ENCODE peak calls at places on chromosome 10, in four cellular contexts. P is upper lobe of right lung, Q is brain microvascular endothelial cell, E is fibroblast of lung. Z is an unnamed sample.

GRCh38 chr10:97069576-97070362 is 116.0 kb downstream of the SLIT1 start:
- DNase-seq in E (peak), P (no peak), Q (peak), Z (no peak)

GRCh38 chr10:31656820-31657470 is 271.7 kb downstream of the ARHGAP12 start:
- DNase-seq in E (peak), P (no peak), Q (peak), Z (no peak)

GRCh38 chr10:73116017-73116416 is 5.8 kb downstream of the NUDT13 start:
- DNase-seq in Q (no peak), P (no peak), E (no peak), Z (no peak)

GRCh38 chr10:30751678-30752331 is 122.3 kb upstream of the LYZL2 start:
- DNase-seq in P (peak), Q (peak), E (peak), Z (no peak)

GRCh38 chr10:119208553-119208940 is 1.2 kb downstream of the GRK5 start:
- DNase-seq in Q (no peak), E (peak), P (no peak), Z (no peak)

GRCh38 chr10:46318808-46319207 is 32.0 kb downstream of the ANTXRL start:
- DNase-seq in P (no peak), Q (no peak), E (no peak), Z (no peak)

GRCh38 chr10:61643316-61643751 is 19.4 kb upstream of the CABCOCO1 start:
- DNase-seq in P (no peak), E (peak), Q (peak), Z (no peak)

GRCh38 chr10:633279-634245 is 55.9 kb downstream of the DIP2C start:
- DNase-seq in Q (no peak), E (no peak), P (peak), Z (no peak)

GRCh38 chr10:18556522-18557147 is 94.8 kb downstream of the NSUN6 start:
- DNase-seq in Q (no peak), E (no peak), P (no peak), Z (no peak)

GRCh38 chr10:86261933-86262665 is 104.5 kb downstream of the GRID1 start:
- DNase-seq in Q (no peak), E (no peak), P (peak), Z (no peak)

GRCh38 chr10:3571310-3571825 is 213.6 kb downstream of the KLF6 start:
- DNase-seq in Q (no peak), P (no peak), E (no peak), Z (no peak)

GRCh38 chr10:110269641-110270318 is 34.9 kb downstream of the SMNDC1 start:
- DNase-seq in Q (peak), E (peak), P (no peak), Z (no peak)

GRCh38 chr10:4073912-4074311 is 288.9 kb upstream of the KLF6 start:
- DNase-seq in P (no peak), Q (peak), E (peak), Z (peak)

GRCh38 chr10:120989279-120989678 is 138.1 kb downstream of the WDR11 start:
- DNase-seq in E (no peak), Q (no peak), P (no peak), Z (no peak)

GRCh38 chr10:63664341-63664885 is 143.2 kb downstream of the REEP3 start:
- DNase-seq in E (no peak), Q (no peak), P (no peak), Z (no peak)

GRCh38 chr10:11434323-11434722 is 177.1 kb downstream of the USP6NL start:
- DNase-seq in E (no peak), Q (no peak), P (no peak), Z (no peak)

GRCh38 chr10:110169586-110169985 is 37.8 kb upstream of the MXI1 start:
- DNase-seq in E (no peak), Q (no peak), P (no peak), Z (no peak)

GRCh38 chr10:29698766-29699490 is 64.2 kb upstream of the SVIL start:
- DNase-seq in E (no peak), Q (no peak), P (no peak), Z (no peak)

GRCh38 chr10:101297901-101298451 is 56.0 kb upstream of the BTRC start:
- DNase-seq in P (peak), E (peak), Q (peak), Z (no peak)

GRCh38 chr10:33337335-33337854 is 2.9 kb upstream of the NRP1 start:
- DNase-seq in P (no peak), Q (peak), E (peak), Z (peak)
- H3K4me3 ChIP-seq in P (peak), Q (peak), E (peak), Z (peak)

DNA sequence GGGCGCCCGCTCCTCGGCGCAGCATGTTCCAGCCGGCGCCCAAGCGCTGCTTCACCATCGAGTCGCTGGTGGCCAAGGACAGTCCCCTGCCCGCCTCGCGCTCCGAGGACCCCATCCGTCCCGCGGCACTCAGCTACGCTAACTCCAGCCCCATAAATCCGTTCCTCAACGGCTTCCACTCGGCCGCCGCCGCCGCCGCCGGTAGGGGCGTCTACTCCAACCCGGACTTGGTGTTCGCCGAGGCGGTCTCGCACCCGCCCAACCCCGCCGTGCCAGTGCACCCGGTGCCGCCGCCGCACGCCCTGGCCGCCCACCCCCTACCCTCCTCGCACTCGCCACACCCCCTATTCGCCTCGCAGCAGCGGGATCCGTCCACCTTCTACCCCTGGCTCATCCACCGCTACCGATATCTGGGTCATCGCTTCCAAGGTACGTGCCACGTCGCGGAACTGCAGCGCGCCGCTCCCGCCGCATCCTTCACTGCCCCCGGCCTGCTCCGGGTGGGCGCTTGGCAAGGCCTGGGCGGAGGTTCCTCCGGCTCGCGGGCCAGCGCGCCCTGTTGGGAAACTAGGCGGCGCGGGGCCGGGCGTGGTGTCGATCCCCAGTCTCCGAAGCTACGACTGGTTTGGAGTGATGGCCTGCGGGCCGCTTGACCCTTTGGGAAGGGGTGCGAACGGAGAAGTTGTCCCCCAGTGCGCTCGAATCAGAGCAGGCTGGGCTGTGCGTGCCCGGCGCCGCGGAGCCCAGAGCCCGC is 876 bp downstream of the EMX2 start:
- DNase-seq in E (no peak), Q (peak), P (no peak), Z (no peak)
- TF ChIP-seq CTCF in E (no peak), Q (peak), P (peak), Z (no peak)

GRCh38 chr10:124656113-124656490 is 88.1 kb downstream of the FAM53B start:
- DNase-seq in E (no peak), P (no peak), Q (no peak), Z (no peak)

GRCh38 chr10:124660404-124661125 is 83.6 kb downstream of the FAM53B start:
- DNase-seq in E (no peak), P (no peak), Q (no peak), Z (no peak)

GRCh38 chr10:124659380-124659779 is 84.8 kb downstream of the FAM53B start:
- DNase-seq in Q (no peak), P (no peak), E (no peak), Z (no peak)

GRCh38 chr10:124657806-124658205 is 86.4 kb downstream of the FAM53B start:
- DNase-seq in E (peak), Q (peak), P (no peak), Z (peak)

GRCh38 chr10:124658591-124659240 is 85.5 kb downstream of the FAM53B start:
- DNase-seq in E (no peak), P (no peak), Q (no peak), Z (no peak)
- H3K4me3 ChIP-seq in E (no peak), P (no peak), Q (no peak), Z (no peak)

DNA sequence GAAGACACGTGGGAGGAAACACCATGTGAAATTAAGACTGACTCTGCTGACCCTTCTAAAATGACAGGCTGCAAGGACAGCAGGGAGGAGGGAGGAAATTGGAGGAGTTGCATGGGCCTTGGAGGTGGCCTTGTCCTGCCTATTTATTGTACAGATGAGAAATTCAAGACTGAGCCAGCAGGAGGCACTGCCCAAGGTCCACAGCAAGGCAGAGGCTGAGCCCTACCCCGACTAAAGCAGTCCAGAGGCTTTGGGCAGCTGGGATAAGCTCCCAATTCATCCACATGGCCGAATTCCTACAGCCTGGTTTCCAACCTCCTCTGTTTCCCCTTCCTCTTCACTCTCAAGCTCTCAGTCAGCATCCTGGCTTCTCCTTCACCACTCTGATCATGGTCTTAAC is 215.9 kb upstream of the ZMIZ1 start:
- DNase-seq in Q (no peak), E (no peak), P (no peak), Z (no peak)
- TF ChIP-seq CTCF in Q (peak), E (no peak), P (peak), Z (peak)

DNA sequence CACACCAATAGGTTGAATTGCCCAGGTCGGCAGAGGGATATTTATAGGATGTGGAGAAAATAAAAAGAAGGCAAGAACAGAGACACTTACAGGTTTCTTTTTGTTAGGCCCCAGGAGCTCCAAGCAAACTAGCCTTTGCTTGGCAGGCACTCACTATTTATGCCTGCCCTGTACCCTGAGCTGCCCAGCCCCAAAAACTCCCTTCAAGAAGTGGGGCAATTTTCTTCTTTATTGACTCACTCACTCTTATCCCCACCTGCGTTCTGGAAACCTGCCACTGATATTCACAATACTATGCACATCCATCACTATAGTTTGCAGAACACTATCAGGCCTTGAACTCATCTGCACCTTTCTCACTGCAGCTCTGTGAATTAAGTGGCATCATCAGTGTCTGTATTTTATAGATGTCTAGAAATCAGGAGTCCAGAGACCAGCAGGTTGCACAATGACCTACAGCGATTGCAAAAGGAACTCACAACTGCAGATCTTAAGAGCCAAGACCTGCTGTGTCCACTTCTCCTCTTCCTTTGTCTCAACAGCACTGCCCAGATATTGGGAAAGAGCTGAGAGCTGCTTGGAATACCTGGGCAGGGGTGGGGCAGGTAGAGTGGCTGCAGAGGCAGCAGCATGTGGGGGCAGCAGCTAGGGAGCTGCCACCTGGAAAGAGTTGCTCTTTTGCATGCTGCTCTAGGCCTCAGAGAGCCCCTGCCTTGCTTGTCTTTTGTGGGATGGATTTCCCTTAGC is at the start of gene SFTPD:
- DNase-seq in E (no peak), Q (no peak), P (peak), Z (no peak)
- H3K4me3 ChIP-seq in E (no peak), Q (no peak), P (peak), Z (no peak)

Z was measured in AG09309.